ENCODE peak calls at places on chromosomes 16 and 17, in seven cellular contexts. N is A549, V is sigmoid colon, D is SJSA1, H is IMR-90, W is colonic mucosa, S is breast epithelium. I is an unnamed sample. For H3K4me1 and H3K9me3, the result is how much of the 10 kb centered on the place peaks cover.

GRCh38 chr17:4588391-4588790 is 4.1 kb downstream of the SMTNL2 start:
- DNase-seq in N (no peak), V (peak), D (no peak), H (no peak), W (no peak), S (no peak), I (no peak)

GRCh38 chr17:79051306-79051705 is 23.3 kb upstream of the ENGASE start:
- DNase-seq in N (no peak), V (peak), D (no peak), H (peak), W (no peak), S (no peak), I (no peak)

GRCh38 chr16:70577256-70577698 is 53.7 kb downstream of the SF3B3 start:
- DNase-seq in N (no peak), V (peak), D (peak), H (peak), W (no peak), S (peak), I (no peak)

GRCh38 chr16:24538756-24539294 is 541 bp upstream of the RBBP6 start:
- DNase-seq in N (peak), V (no peak), D (no peak), H (no peak), W (no peak), S (no peak), I (peak)

GRCh38 chr16:89506791-89507191 is 1.4 kb upstream of the SPG7 start:
- DNase-seq in N (no peak), V (no peak), D (no peak), H (no peak), W (no peak), S (no peak), I (no peak)

GRCh38 chr17:78838574-78839005 is 2.0 kb downstream of the USP36 start:
- DNase-seq in N (no peak), V (no peak), D (no peak), H (no peak), W (peak), S (no peak), I (no peak)

GRCh38 chr17:38734235-38734633 is 4.1 kb downstream of the CISD3 start:
- DNase-seq in N (no peak), V (no peak), D (no peak), H (no peak), W (no peak), S (no peak), I (no peak)

GRCh38 chr17:68346448-68346847 is 55.2 kb downstream of the ARSG start:
- DNase-seq in N (no peak), V (no peak), D (no peak), H (no peak), W (peak), S (no peak), I (no peak)

GRCh38 chr16:71852561-71852960 is 6.8 kb downstream of the ATXN1L start:
- DNase-seq in N (no peak), V (no peak), D (no peak), H (no peak), W (no peak), S (no peak), I (no peak)

GRCh38 chr16:7919782-7920181 is 587.1 kb downstream of the RBFOX1 start:
- DNase-seq in N (no peak), V (no peak), D (no peak), H (no peak), W (no peak), S (no peak), I (no peak)

GRCh38 chr17:43908111-43908721 is 880 bp upstream of the MPP2 start:
- DNase-seq in N (peak), V (peak), D (peak), H (peak), W (peak), S (peak), I (peak)

GRCh38 chr17:48577330-48577945 is 712 bp downstream of the HOXB4 start:
- DNase-seq in N (no peak), V (no peak), D (peak), H (peak), W (peak), S (no peak), I (no peak)

GRCh38 chr17:48575673-48576478 is 2.3 kb downstream of the HOXB4 start:
- DNase-seq in N (no peak), V (no peak), D (no peak), H (peak), W (no peak), S (no peak), I (no peak)

GRCh38 chr17:48577946-48578615 is at the start of gene HOXB4:
- DNase-seq in N (no peak), V (peak), D (peak), H (peak), W (peak), S (peak), I (peak)

GRCh38 chr17:48575066-48575582 is 3.0 kb downstream of the HOXB4 start:
- DNase-seq in N (no peak), V (no peak), D (peak), H (peak), W (no peak), S (no peak), I (peak)

GRCh38 chr17:48576479-48577309 is 1.5 kb downstream of the HOXB4 start:
- DNase-seq in N (no peak), V (peak), D (peak), H (peak), W (no peak), S (peak), I (peak)
- H3K4me1 ChIP-seq in N (under half), V (half or more), D (under half), H (under half), W (under half), S (under half), I (under half)

GRCh38 chr16:23072769-23073549 is 76.3 kb downstream of the USP31 start:
- DNase-seq in N (peak), V (no peak), D (peak), H (peak), W (no peak), S (peak), I (no peak)
- H3K4me3 ChIP-seq in N (no peak), V (no peak), D (no peak), H (no peak), W (no peak), S (no peak), I (no peak)

GRCh38 chr17:77034677-77035424 is 105.9 kb upstream of the SEC14L1 start:
- DNase-seq in N (no peak), V (no peak), D (no peak), H (no peak), W (no peak), S (no peak), I (no peak)
- H3K9me3 ChIP-seq in N (under half), V (under half), D (under half), H (under half), W (under half), S (under half), I (under half)

GRCh38 chr17:50048146-50048720 is 7.7 kb upstream of the ITGA3 start:
- DNase-seq in N (no peak), V (no peak), D (peak), H (no peak), W (no peak), S (no peak), I (no peak)
- H3K4me1 ChIP-seq in N (half or more), V (under half), D (half or more), H (under half), W (under half), S (under half), I (under half)

DNA sequence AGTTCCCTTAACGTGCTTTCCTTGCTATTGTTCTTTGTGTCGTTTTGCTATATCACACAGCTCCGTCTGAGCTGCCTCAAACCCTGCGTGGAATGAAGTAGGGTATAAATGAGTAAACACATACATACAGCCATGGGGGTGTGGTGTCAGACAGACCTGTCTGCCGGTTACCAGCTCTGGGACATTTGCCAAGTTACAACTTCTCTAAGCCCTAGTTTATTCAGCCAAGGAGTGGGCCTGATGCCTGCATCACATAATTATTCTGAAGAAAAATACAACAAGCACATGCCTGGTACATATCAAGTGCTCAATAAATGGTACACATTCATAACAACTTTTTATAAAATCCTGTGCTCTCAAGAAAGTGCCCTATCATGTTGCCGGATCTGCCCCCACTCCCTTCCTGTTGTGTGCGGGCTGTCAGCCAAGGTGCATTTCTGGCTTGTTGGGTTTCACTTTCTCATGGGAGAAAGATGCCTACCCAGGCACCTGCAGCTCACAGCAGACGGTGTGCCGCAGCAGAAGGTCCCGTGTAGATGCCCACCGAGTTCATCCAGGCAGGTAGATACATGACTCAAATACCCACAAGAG is 30.5 kb downstream of the SMPD3 start:
- DNase-seq in N (no peak), V (no peak), D (no peak), H (no peak), W (peak), S (peak), I (no peak)
- H3K4me3 ChIP-seq in N (no peak), V (no peak), D (no peak), H (no peak), W (no peak), S (no peak), I (no peak)

DNA sequence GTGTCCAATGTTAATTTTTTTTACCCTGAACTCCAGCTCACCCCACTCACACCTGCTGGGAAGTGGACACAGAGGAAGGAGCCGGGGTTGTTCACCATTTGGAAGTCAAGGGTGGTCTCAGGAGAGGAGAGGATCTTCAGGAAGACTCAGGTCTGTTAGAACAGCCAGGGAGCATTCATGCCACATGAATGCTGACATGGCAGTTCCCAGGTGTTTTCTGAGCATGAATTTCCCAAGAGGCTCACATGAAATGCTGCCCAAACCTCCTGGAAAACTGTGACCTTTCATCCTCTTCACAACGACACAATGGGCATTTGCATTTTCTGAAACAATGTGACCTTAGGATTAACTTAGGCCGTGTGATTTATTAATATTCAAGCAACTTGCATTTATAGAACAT is 2409.2 kb downstream of the TP53TG3F start:
- DNase-seq in N (no peak), V (no peak), D (no peak), H (no peak), W (no peak), S (no peak), I (no peak)
- H3K9me3 ChIP-seq in N (under half), V (under half), D (under half), H (under half), W (under half), S (under half), I (under half)

GRCh38 chr17:32356378-32356743 is 6.4 kb downstream of the ZNF207 start:
- DNase-seq in N (no peak), V (no peak), D (no peak), H (no peak), W (no peak), S (no peak), I (no peak)
- H3K4me1 ChIP-seq in N (half or more), V (half or more), D (under half), H (under half), W (under half), S (under half), I (under half)

GRCh38 chr16:50259334-50260205 is 6.8 kb upstream of the ADCY7 start:
- DNase-seq in N (no peak), V (peak), D (peak), H (no peak), W (peak), S (no peak), I (peak)
- H3K4me3 ChIP-seq in N (no peak), V (no peak), D (no peak), H (no peak), W (no peak), S (no peak), I (no peak)

GRCh38 chr17:69997332-69997731 is 77.7 kb upstream of the KCNJ16 start:
- DNase-seq in N (no peak), V (no peak), D (peak), H (peak), W (no peak), S (no peak), I (no peak)
- H3K9me3 ChIP-seq in N (under half), V (under half), D (under half), H (under half), W (under half), S (under half), I (under half)